ENCODE peak calls at places on chromosome 13, in ten cellular contexts. L is breast epithelium, P is coronary artery, E is cardiac fibroblast, Q is AG09319, T is mucosa of descending colon, F is upper lobe of left lung, B is mesothelial cell of epicardium, H is PC-3, R is GM06990. W is an unnamed sample.

GRCh38 chr13:40120781-40121180 is 465.3 kb downstream of the COG6 start:
- DNase-seq in L (no peak), P (no peak), E (peak), Q (no peak), T (no peak), F (no peak), B (no peak), H (no peak), R (no peak), W (no peak)

GRCh38 chr13:38384171-38384570 is 34.5 kb downstream of the UFM1 start:
- DNase-seq in L (no peak), P (no peak), E (no peak), Q (no peak), T (no peak), F (no peak), B (no peak), H (no peak), R (no peak), W (no peak)

GRCh38 chr13:110455444-110455843 is 106.1 kb downstream of the RAB20 start:
- DNase-seq in L (no peak), P (no peak), E (no peak), Q (no peak), T (no peak), F (no peak), B (no peak), H (no peak), R (no peak), W (no peak)

GRCh38 chr13:23626730-23627129 is 56.5 kb downstream of the TNFRSF19 start:
- DNase-seq in L (no peak), P (no peak), E (no peak), Q (no peak), T (no peak), F (no peak), B (no peak), H (no peak), R (no peak), W (no peak)

GRCh38 chr13:21541980-21542379 is 62.0 kb downstream of the MICU2 start:
- DNase-seq in L (no peak), P (no peak), E (no peak), Q (no peak), T (no peak), F (no peak), B (no peak), H (no peak), R (no peak), W (no peak)

GRCh38 chr13:34779171-34779570 is 162.9 kb upstream of the NBEA start:
- DNase-seq in L (no peak), P (no peak), E (no peak), Q (no peak), T (no peak), F (no peak), B (no peak), H (no peak), R (no peak), W (no peak)

GRCh38 chr13:23201870-23202269 is 21.1 kb downstream of the SGCG start:
- DNase-seq in L (no peak), P (no peak), E (no peak), Q (no peak), T (no peak), F (no peak), B (no peak), H (no peak), R (no peak), W (no peak)

GRCh38 chr13:48000559-48001126 is 430 bp downstream of the SUCLA2 start:
- DNase-seq in L (peak), P (no peak), E (peak), Q (no peak), T (no peak), F (no peak), B (no peak), H (peak), R (no peak), W (no peak)

GRCh38 chr13:26022538-26023292 is 29.1 kb downstream of the SHISA2 start:
- DNase-seq in L (peak), P (no peak), E (peak), Q (peak), T (peak), F (peak), B (no peak), H (peak), R (no peak), W (no peak)

GRCh38 chr13:109764045-109764444 is 22.3 kb downstream of the IRS2 start:
- DNase-seq in L (no peak), P (no peak), E (no peak), Q (no peak), T (no peak), F (no peak), B (no peak), H (no peak), R (no peak), W (no peak)

GRCh38 chr13:99501952-99502310 is 659 bp downstream of the TM9SF2 start:
- DNase-seq in L (no peak), P (no peak), E (peak), Q (no peak), T (peak), F (no peak), B (no peak), H (peak), R (no peak), W (no peak)

GRCh38 chr13:112256716-112257497 is 119.2 kb upstream of the SPACA7 start:
- DNase-seq in L (no peak), P (no peak), E (no peak), Q (no peak), T (no peak), F (no peak), B (no peak), H (no peak), R (no peak), W (no peak)

GRCh38 chr13:79211377-79211776 is 194.7 kb downstream of the RBM26 start:
- DNase-seq in L (no peak), P (no peak), E (no peak), Q (no peak), T (no peak), F (no peak), B (no peak), H (no peak), R (no peak), W (no peak)

GRCh38 chr13:98285852-98286594 is 109.0 kb upstream of the RNF113B start:
- DNase-seq in L (no peak), P (no peak), E (no peak), Q (no peak), T (no peak), F (no peak), B (no peak), H (no peak), R (no peak), W (no peak)

GRCh38 chr13:36601186-36601585 is 72.6 kb upstream of the SERTM1 start:
- DNase-seq in L (no peak), P (no peak), E (peak), Q (no peak), T (no peak), F (no peak), B (no peak), H (no peak), R (no peak), W (no peak)

GRCh38 chr13:104163866-104164630 is 1097.8 kb upstream of the SLC10A2 start:
- DNase-seq in L (no peak), P (no peak), E (no peak), Q (no peak), T (no peak), F (no peak), B (no peak), H (no peak), R (no peak), W (no peak)

GRCh38 chr13:59356607-59357006 is 807.1 kb downstream of the DIAPH3 start:
- DNase-seq in L (no peak), P (no peak), E (peak), Q (no peak), T (peak), F (no peak), B (no peak), H (no peak), R (no peak), W (no peak)

GRCh38 chr13:46613409-46614049 is 60.6 kb downstream of the LRCH1 start:
- DNase-seq in L (no peak), P (no peak), E (no peak), Q (no peak), T (no peak), F (no peak), B (no peak), H (no peak), R (no peak), W (no peak)

GRCh38 chr13:65789815-65790214 is 1440.3 kb downstream of the PCDH9 start:
- DNase-seq in L (no peak), P (no peak), E (peak), Q (no peak), T (no peak), F (no peak), B (no peak), H (peak), R (no peak), W (no peak)

GRCh38 chr13:99995104-99995502 is 13.5 kb downstream of the ZIC2 start:
- DNase-seq in L (no peak), P (no peak), E (no peak), Q (no peak), T (no peak), F (no peak), B (no peak), H (no peak), R (no peak), W (no peak)

GRCh38 chr13:98521461-98521860 is 55.4 kb downstream of the STK24 start:
- DNase-seq in L (no peak), P (no peak), E (no peak), Q (no peak), T (no peak), F (no peak), B (no peak), H (no peak), R (no peak), W (no peak)

GRCh38 chr13:39530996-39531395 is 72.0 kb downstream of the LHFPL6 start:
- DNase-seq in L (no peak), P (no peak), E (peak), Q (no peak), T (no peak), F (no peak), B (no peak), H (peak), R (no peak), W (no peak)

GRCh38 chr13:37295046-37295445 is 189.6 kb upstream of the CSNK1A1L start:
- DNase-seq in L (no peak), P (no peak), E (peak), Q (no peak), T (no peak), F (peak), B (no peak), H (no peak), R (no peak), W (no peak)

GRCh38 chr13:23771966-23772365 is 117.2 kb downstream of the MIPEP start:
- DNase-seq in L (no peak), P (no peak), E (peak), Q (no peak), T (no peak), F (no peak), B (no peak), H (peak), R (no peak), W (no peak)

GRCh38 chr13:106156468-106156867 is 379.0 kb downstream of the EFNB2 start:
- DNase-seq in L (no peak), P (no peak), E (peak), Q (peak), T (no peak), F (no peak), B (no peak), H (peak), R (no peak), W (no peak)

GRCh38 chr13:66528903-66529576 is 701.1 kb downstream of the PCDH9 start:
- DNase-seq in L (no peak), P (no peak), E (no peak), Q (no peak), T (no peak), F (no peak), B (no peak), H (no peak), R (no peak), W (no peak)

GRCh38 chr13:67147257-67148218 is 82.6 kb downstream of the PCDH9 start:
- DNase-seq in L (no peak), P (no peak), E (peak), Q (no peak), T (no peak), F (no peak), B (no peak), H (peak), R (no peak), W (no peak)

GRCh38 chr13:110835721-110836599 is 78.9 kb downstream of the ANKRD10 start:
- DNase-seq in L (no peak), P (no peak), E (no peak), Q (no peak), T (no peak), F (no peak), B (no peak), H (no peak), R (no peak), W (no peak)

GRCh38 chr13:36395280-36395679 is 37.0 kb upstream of the CCNA1 start:
- DNase-seq in L (no peak), P (no peak), E (peak), Q (peak), T (no peak), F (no peak), B (no peak), H (peak), R (no peak), W (no peak)

GRCh38 chr13:46062190-46062589 is 9.6 kb upstream of the ZC3H13 start:
- DNase-seq in L (no peak), P (no peak), E (peak), Q (no peak), T (no peak), F (no peak), B (no peak), H (peak), R (no peak), W (no peak)

GRCh38 chr13:113064534-113065405 is 40.8 kb upstream of the F7 start:
- DNase-seq in L (no peak), P (no peak), E (peak), Q (no peak), T (no peak), F (no peak), B (no peak), H (peak), R (no peak), W (no peak)

GRCh38 chr13:79937311-79938243 is 403.3 kb downstream of the SPRY2 start:
- DNase-seq in L (no peak), P (no peak), E (peak), Q (no peak), T (no peak), F (no peak), B (no peak), H (no peak), R (no peak), W (no peak)

GRCh38 chr13:95267662-95268369 is 33.4 kb downstream of the ABCC4 start:
- DNase-seq in L (no peak), P (no peak), E (peak), Q (no peak), T (peak), F (no peak), B (no peak), H (peak), R (no peak), W (no peak)

GRCh38 chr13:48818495-48818961 is 157.2 kb upstream of the FNDC3A start:
- DNase-seq in L (no peak), P (no peak), E (peak), Q (peak), T (no peak), F (no peak), B (no peak), H (peak), R (no peak), W (no peak)

DNA sequence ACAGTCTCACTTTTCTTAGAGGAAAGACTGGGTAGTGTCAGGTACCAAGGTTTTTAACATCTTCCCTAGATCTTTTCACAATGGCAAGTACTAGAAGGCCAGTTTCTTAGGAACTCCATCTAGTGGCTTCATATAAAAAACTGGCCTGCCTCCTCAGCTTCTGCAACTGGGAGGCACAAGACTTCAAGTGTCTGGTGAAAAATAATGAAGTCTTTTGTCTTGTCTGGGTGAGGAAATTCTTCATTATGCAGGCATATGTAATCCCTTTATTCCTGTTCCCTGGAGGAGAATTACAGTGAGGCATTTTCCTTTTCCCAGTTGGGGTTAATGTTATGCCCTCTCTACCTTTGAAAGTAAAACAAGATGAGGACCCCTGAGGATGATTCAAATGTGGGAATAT is 300.5 kb downstream of the NALCN start:
- DNase-seq in L (no peak), P (no peak), E (peak), Q (no peak), T (no peak), F (no peak), B (no peak), H (peak), R (no peak), W (no peak)
- TF ChIP-seq CTCF in L (no peak), P (no peak), E (peak), Q (peak), T (no peak), F (no peak), B (no peak), H (peak), R (peak), W (peak)

GRCh38 chr13:53200498-53201453 is 172.2 kb downstream of the OLFM4 start:
- DNase-seq in L (peak), P (no peak), E (peak), Q (no peak), T (peak), F (peak), B (peak), H (no peak), R (peak), W (peak)
- TF ChIP-seq CTCF in L (peak), P (no peak), E (peak), Q (peak), T (peak), F (peak), B (peak), H (no peak), R (no peak), W (peak)

DNA sequence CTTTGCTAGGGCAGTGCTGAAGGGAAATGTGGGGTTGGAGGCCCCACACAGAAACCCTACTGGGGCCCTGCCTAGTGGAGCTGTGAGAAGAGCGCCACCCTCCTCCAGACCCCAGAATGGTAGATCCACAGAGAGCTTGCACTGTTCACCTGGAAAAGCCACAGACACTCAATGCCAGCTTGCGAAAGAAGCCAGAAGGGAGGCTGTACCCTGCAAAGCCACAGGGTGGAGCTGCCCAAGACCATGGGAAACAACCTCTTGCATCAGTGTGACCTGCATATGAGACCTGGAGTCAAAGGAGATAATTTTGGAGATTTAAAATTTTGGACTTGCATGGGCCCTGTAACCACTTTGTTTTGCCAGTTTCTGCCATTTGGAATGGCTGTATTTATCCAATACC is 615.4 kb upstream of the MIR17HG start:
- DNase-seq in L (no peak), P (no peak), E (no peak), Q (no peak), T (no peak), F (no peak), B (no peak), H (peak), R (no peak), W (no peak)
- TF ChIP-seq CTCF in L (no peak), P (no peak), E (no peak), Q (no peak), T (no peak), F (no peak), B (no peak), H (no peak), R (no peak), W (no peak)

GRCh38 chr13:27194895-27195764 is 23.5 kb upstream of the USP12 start:
- DNase-seq in L (no peak), P (no peak), E (peak), Q (peak), T (no peak), F (no peak), B (no peak), H (peak), R (no peak), W (no peak)
- TF ChIP-seq CTCF in L (no peak), P (no peak), E (no peak), Q (no peak), T (no peak), F (no peak), B (no peak), H (no peak), R (no peak), W (no peak)

GRCh38 chr13:30158774-30159445 is 148.4 kb downstream of the KATNAL1 start:
- DNase-seq in L (no peak), P (no peak), E (peak), Q (peak), T (no peak), F (no peak), B (no peak), H (peak), R (no peak), W (no peak)
- TF ChIP-seq CTCF in L (no peak), P (no peak), E (peak), Q (peak), T (no peak), F (no peak), B (no peak), H (peak), R (peak), W (peak)

GRCh38 chr13:91308299-91308698 is 39.2 kb upstream of the MIR17HG start:
- DNase-seq in L (no peak), P (no peak), E (no peak), Q (no peak), T (no peak), F (no peak), B (no peak), H (peak), R (no peak), W (no peak)
- TF ChIP-seq CTCF in L (no peak), P (no peak), E (no peak), Q (no peak), T (no peak), F (no peak), B (no peak), H (peak), R (peak), W (peak)

DNA sequence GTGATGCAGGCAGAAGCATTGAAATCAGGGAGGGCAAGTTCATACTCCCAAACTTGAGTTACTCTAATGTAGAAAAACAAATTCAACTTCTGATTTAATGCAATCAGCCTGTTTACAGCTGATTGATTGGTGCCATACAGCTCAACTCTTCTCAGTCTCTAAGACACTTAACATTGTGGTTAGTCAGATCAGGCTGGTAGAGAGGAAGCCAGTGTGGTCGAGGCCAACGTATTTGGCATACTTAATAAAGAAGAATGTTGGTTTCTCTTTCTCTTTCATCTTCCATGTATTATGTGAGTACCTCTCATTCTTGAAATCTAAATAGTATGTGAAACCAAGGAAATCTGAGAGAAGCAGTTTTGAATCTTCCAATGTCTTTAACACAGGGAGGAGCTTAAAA is 255.0 kb upstream of the SLITRK1 start:
- DNase-seq in L (no peak), P (no peak), E (no peak), Q (no peak), T (no peak), F (no peak), B (no peak), H (no peak), R (no peak), W (no peak)
- TF ChIP-seq CTCF in L (no peak), P (no peak), E (no peak), Q (no peak), T (no peak), F (no peak), B (no peak), H (no peak), R (no peak), W (no peak)

GRCh38 chr13:44869167-44869566 is 120.1 kb downstream of the NUFIP1 start:
- DNase-seq in L (no peak), P (no peak), E (no peak), Q (no peak), T (no peak), F (no peak), B (no peak), H (no peak), R (no peak), W (no peak)
- TF ChIP-seq CTCF in L (no peak), P (no peak), E (no peak), Q (no peak), T (no peak), F (no peak), B (no peak), H (no peak), R (no peak), W (no peak)

GRCh38 chr13:50596103-50596502 is 247.4 kb downstream of the DLEU7 start:
- DNase-seq in L (no peak), P (no peak), E (no peak), Q (no peak), T (no peak), F (no peak), B (no peak), H (no peak), R (no peak), W (no peak)

GRCh38 chr13:50598338-50598737 is 245.2 kb downstream of the DLEU7 start:
- DNase-seq in L (no peak), P (no peak), E (no peak), Q (no peak), T (no peak), F (no peak), B (no peak), H (no peak), R (peak), W (no peak)

GRCh38 chr13:50594276-50594970 is 249.1 kb downstream of the DLEU7 start:
- DNase-seq in L (no peak), P (no peak), E (no peak), Q (no peak), T (peak), F (peak), B (no peak), H (no peak), R (peak), W (no peak)

GRCh38 chr13:50599046-50599445 is 244.4 kb downstream of the DLEU7 start:
- DNase-seq in L (no peak), P (no peak), E (no peak), Q (no peak), T (no peak), F (no peak), B (no peak), H (no peak), R (no peak), W (no peak)

DNA sequence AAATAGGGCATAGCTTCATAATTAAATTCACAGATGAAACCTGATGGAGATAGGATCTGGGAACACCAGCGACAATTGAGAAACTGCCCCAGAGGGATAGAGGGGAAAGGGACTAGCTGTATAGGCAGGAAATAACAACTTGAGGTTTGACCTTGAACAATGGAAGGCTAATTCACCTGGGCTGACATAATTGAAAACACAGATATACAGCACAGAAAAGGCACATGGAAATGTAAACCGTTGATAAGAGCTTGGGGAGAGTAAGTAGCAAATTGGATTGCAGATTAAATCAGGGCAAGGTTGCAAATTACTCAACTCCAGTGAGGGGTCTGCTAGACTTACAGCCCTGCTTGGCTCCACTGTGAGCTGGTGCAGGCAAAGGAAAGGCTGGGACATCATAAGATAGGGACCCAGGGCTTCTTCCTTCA is 246.7 kb downstream of the DLEU7 start:
- DNase-seq in L (no peak), P (no peak), E (no peak), Q (no peak), T (no peak), F (no peak), B (no peak), H (no peak), R (no peak), W (no peak)
- TF ChIP-seq CTCF in L (no peak), P (no peak), E (no peak), Q (no peak), T (no peak), F (no peak), B (no peak), H (no peak), R (no peak), W (no peak)